ENCODE peak calls at places on chromosomes 4 and X, in nine cellular contexts. I is A549, D is GM23338, Z is GM12878, Y is K562, U is Panc1, T is HCT116, W is HepG2, S is SK-N-SH. B is an unnamed sample.

GRCh38 chr4:111399523-111400135 is 745.6 kb upstream of the FAM241A start:
- DNase-seq in U (no peak), W (no peak), S (no peak), I (no peak), Y (no peak), Z (no peak), D (no peak), T (no peak), B (no peak)

GRCh38 chr4:58515206-58515605 is 1405.0 kb upstream of the IGFBP7 start:
- DNase-seq in U (no peak), T (no peak), Z (no peak), S (no peak), W (no peak), I (no peak), D (peak; percentile 7), Y (no peak), B (no peak)

GRCh38 chrX:41022579-41022978 is 62.7 kb upstream of the USP9X start:
- DNase-seq in I (no peak), W (peak; percentile 83), D (no peak), Z (no peak), U (no peak), T (peak; percentile 37), S (no peak), Y (no peak), B (no peak)

GRCh38 chr4:8379281-8379680 is 61.2 kb downstream of the ACOX3 start:
- DNase-seq in W (no peak), Y (no peak), T (no peak), U (no peak), S (no peak), D (no peak), Z (no peak), I (no peak), B (no peak)

GRCh38 chrX:23380581-23380980 is 45.9 kb downstream of the PTCHD1 start:
- DNase-seq in I (no peak), S (no peak), U (no peak), W (no peak), D (peak; percentile 69), Y (no peak), Z (no peak), T (no peak), B (no peak)

GRCh38 chr4:38320833-38321232 is 343.2 kb upstream of the KLF3 start:
- DNase-seq in Z (no peak), W (no peak), D (no peak), T (no peak), S (no peak), Y (no peak), U (no peak), I (no peak), B (no peak)

GRCh38 chr4:151917145-151917775 is 156.5 kb upstream of the GATB start:
- DNase-seq in I (no peak), D (no peak), T (no peak), Z (no peak), U (no peak), S (no peak), Y (no peak), W (no peak), B (no peak)

GRCh38 chrX:9465380-9466114 is 689 bp downstream of the TBL1X start:
- DNase-seq in T (no peak), S (peak; percentile 50), I (peak; percentile 12), Y (peak; percentile 32), W (no peak), D (peak; percentile 40), Z (no peak), U (no peak), B (no peak)

GRCh38 chr4:6191448-6192130 is 8.8 kb downstream of the JAKMIP1 start:
- DNase-seq in I (no peak), U (no peak), W (peak; percentile 16), Y (no peak), S (no peak), Z (no peak), D (no peak), T (no peak), B (no peak)

GRCh38 chr4:55468724-55469123 is 73.0 kb downstream of the TMEM165 start:
- DNase-seq in Z (no peak), D (no peak), I (no peak), Y (no peak), U (peak; percentile 13), S (no peak), W (peak; percentile 49), T (peak; percentile 15), B (no peak)

GRCh38 chr4:122045533-122045932 is 93.7 kb upstream of the TRPC3 start:
- DNase-seq in S (peak; percentile 3), Y (no peak), U (no peak), T (peak; percentile 62), Z (no peak), D (no peak), I (no peak), W (peak; percentile 4), B (peak; percentile 1)

GRCh38 chr4:37867102-37867501 is 23.8 kb upstream of the TBC1D1 start:
- DNase-seq in W (no peak), U (no peak), Z (no peak), S (no peak), Y (no peak), I (no peak), T (no peak), D (no peak), B (no peak)

GRCh38 chr4:38663021-38663800 is 788 bp upstream of the KLF3 start:
- DNase-seq in S (no peak), W (no peak), D (peak; percentile 72), Y (no peak), I (peak; percentile 25), U (no peak), T (no peak), Z (no peak), B (no peak)

GRCh38 chr4:89024051-89024675 is 32.8 kb downstream of the FAM13A start:
- DNase-seq in U (peak; percentile 38), Z (peak; percentile 47), I (peak; percentile 30), D (peak; percentile 89), S (peak; percentile 62), T (peak; percentile 65), W (peak; percentile 77), Y (peak; percentile 52), B (peak; percentile 64)

GRCh38 chr4:157115613-157116340 is 39.8 kb downstream of the GLRB start:
- DNase-seq in S (no peak), W (no peak), D (no peak), I (peak; percentile 1), T (no peak), Y (no peak), U (peak; percentile 7), Z (no peak), B (no peak)

GRCh38 chr4:123559955-123560669 is 163.5 kb downstream of the SPRY1 start:
- DNase-seq in I (no peak), Y (no peak), D (peak; percentile 22), Z (no peak), U (no peak), W (peak; percentile 68), S (no peak), T (no peak), B (no peak)

GRCh38 chr4:12421364-12421763 is 992.7 kb upstream of the HS3ST1 start:
- DNase-seq in I (no peak), D (no peak), Z (no peak), W (no peak), T (peak; percentile 23), Y (no peak), U (no peak), S (no peak), B (no peak)

GRCh38 chr4:119040261-119040660 is 95.4 kb upstream of the MYOZ2 start:
- DNase-seq in I (no peak), D (no peak), W (no peak), T (no peak), Y (no peak), Z (no peak), S (no peak), U (no peak), B (no peak)

GRCh38 chrX:53421125-53421524 is 1.3 kb downstream of the SMC1A start:
- DNase-seq in Z (no peak), Y (no peak), T (no peak), D (no peak), I (no peak), U (no peak), W (no peak), S (no peak), B (no peak)

GRCh38 chrX:103343105-103343504 is 13.1 kb downstream of the TCEAL7 start:
- DNase-seq in W (no peak), U (peak; percentile 47), T (peak; percentile 16), Z (no peak), D (peak; percentile 52), S (peak; percentile 44), Y (peak; percentile 16), I (peak; percentile 29), B (no peak)

GRCh38 chrX:119880552-119881437 is 9.2 kb downstream of the NDUFA1 start:
- DNase-seq in W (peak; percentile 45), D (peak; percentile 52), U (peak; percentile 62), T (peak; percentile 23), Z (peak; percentile 35), Y (peak; percentile 57), I (peak; percentile 59), S (peak; percentile 71), B (peak; percentile 70)
- TF ChIP-seq CTCF in W (peak; percentile 78), D (peak; percentile 74), U (peak; percentile 87), T (peak; percentile 70), Z (peak; percentile 82), Y (peak; percentile 78), I (peak; percentile 58), S (peak; percentile 76), B (peak; percentile 38)

DNA sequence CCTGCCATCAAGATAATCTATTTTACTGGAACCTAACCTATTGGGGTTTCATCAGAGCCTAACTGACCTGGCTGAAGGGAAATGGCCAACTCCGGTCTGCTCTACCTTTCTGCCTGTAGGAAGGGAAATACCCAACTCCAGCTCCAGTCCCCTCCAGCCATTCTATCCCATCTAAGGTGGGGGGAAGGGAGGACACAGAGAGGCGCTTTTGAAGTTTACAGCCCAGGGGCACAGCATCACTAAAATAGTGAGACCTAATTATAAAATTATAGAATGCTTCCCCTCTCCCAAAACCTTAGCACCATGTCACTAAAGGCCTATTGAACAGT is 27.8 kb upstream of the ACSL4 start:
- DNase-seq in Y (no peak), T (no peak), S (no peak), Z (no peak), W (no peak), U (no peak), D (peak; percentile 9), I (no peak), B (no peak)
- TF ChIP-seq REST in Y (no peak), T (no peak), S (no peak), Z (no peak), W (no peak), U (no peak), D (no peak), I (no peak), B (no peak)

GRCh38 chr4:128590773-128591172 is 218.7 kb upstream of the JADE1 start:
- DNase-seq in U (no peak), W (no peak), I (no peak), Z (no peak), D (no peak), T (no peak), Y (no peak), S (no peak), B (no peak)
- TF ChIP-seq CTCF in U (no peak), W (no peak), I (no peak), Z (no peak), D (no peak), T (no peak), Y (no peak), S (no peak), B (no peak)

DNA sequence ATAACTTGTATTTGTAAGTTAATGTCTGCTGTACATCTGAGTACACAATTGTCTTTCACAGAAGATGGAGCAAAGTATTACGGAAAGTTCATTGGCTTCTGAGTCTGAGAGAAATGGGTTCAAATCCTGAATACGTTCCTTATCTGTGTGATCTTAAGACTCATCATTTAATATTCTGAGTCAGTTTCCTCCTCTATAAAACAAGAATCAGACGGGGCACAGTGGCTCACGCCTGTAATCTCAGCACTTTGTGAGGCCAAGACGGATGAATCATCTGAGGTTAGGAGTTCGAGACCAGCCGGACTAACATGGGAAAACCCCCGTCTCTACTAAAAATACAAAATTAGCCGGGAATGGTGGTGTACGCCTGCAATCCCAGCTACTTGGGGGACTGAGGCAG is 57.8 kb downstream of the APBB2 start:
- DNase-seq in U (no peak), W (no peak), Y (no peak), S (no peak), T (peak; percentile 66), D (no peak), I (no peak), Z (no peak), B (no peak)
- TF ChIP-seq REST in U (no peak), W (no peak), Y (no peak), S (no peak), T (no peak), D (no peak), I (no peak), Z (no peak), B (no peak)

B was measured in HL-60.